ENCODE peak calls at places on chromosomes 1 and 21, in seven cellular contexts. A, I, L, Q, G, B and D are unnamed samples.

GRCh38 chr1:50343323-50343722 is 79.9 kb downstream of the DMRTA2 start:
- DNase-seq in G (no peak), B (no peak), A (no peak), I (no peak), Q (no peak), L (no peak), D (no peak)

GRCh38 chr21:43881918-43882317 is 16.9 kb downstream of the AGPAT3 start:
- DNase-seq in Q (no peak), G (no peak), B (no peak), A (no peak), I (no peak), L (no peak), D (no peak)

GRCh38 chr1:242530761-242531160 is 6.3 kb upstream of the PLD5 start:
- DNase-seq in Q (peak; percentile 15), A (no peak), B (no peak), G (no peak), L (no peak), I (no peak), D (no peak)

GRCh38 chr1:58249729-58250586 is 296.6 kb downstream of the OMA1 start:
- DNase-seq in I (no peak), G (peak; percentile 30), B (no peak), L (no peak), Q (peak; percentile 58), A (no peak), D (no peak)

GRCh38 chr21:35216966-35217365 is 167.9 kb upstream of the RUNX1 start:
- DNase-seq in Q (no peak), B (no peak), A (no peak), G (no peak), L (no peak), I (no peak), D (no peak)

GRCh38 chr21:41954654-41955499 is 1.1 kb upstream of the C2CD2 start:
- DNase-seq in B (no peak), A (no peak), G (no peak), I (no peak), Q (no peak), L (no peak), D (no peak)

GRCh38 chr1:54804471-54805132 is 3.5 kb upstream of the TTC22 start:
- DNase-seq in I (no peak), A (no peak), Q (peak; percentile 72), L (no peak), G (no peak), B (no peak), D (peak; percentile 26)

GRCh38 chr1:68175621-68176398 is 56.5 kb downstream of the WLS start:
- DNase-seq in Q (no peak), I (no peak), A (no peak), B (peak; percentile 70), L (no peak), G (no peak), D (no peak)

GRCh38 chr1:27342778-27343638 is 1.2 kb downstream of the SYTL1 start:
- DNase-seq in G (no peak), B (peak; percentile 81), I (peak; percentile 76), A (peak; percentile 91), Q (no peak), L (no peak), D (no peak)

GRCh38 chr1:93845554-93846150 is 33.4 kb downstream of the DNTTIP2 start:
- DNase-seq in B (no peak), I (peak; percentile 24), L (no peak), Q (peak; percentile 95), A (no peak), G (no peak), D (no peak)

GRCh38 chr21:36126621-36127110 is 8.2 kb upstream of the CBR3 start:
- DNase-seq in L (no peak), B (peak; percentile 20), I (no peak), A (no peak), G (no peak), Q (no peak), D (no peak)

GRCh38 chr1:226912587-226913176 is 27.4 kb upstream of the COQ8A start:
- DNase-seq in I (peak; percentile 18), B (peak; percentile 82), G (peak; percentile 60), L (peak; percentile 19), A (no peak), Q (peak; percentile 15), D (no peak)

GRCh38 chr1:117753652-117754051 is 147.8 kb downstream of the TENT5C start:
- DNase-seq in I (no peak), G (no peak), L (no peak), B (no peak), Q (peak; percentile 80), A (no peak), D (no peak)

GRCh38 chr1:73033637-73034036 is 751.3 kb upstream of the NEGR1 start:
- DNase-seq in L (no peak), G (no peak), B (no peak), Q (no peak), A (no peak), I (no peak), D (no peak)

GRCh38 chr1:203480084-203480483 is 4.5 kb downstream of the PRELP start:
- DNase-seq in B (no peak), G (no peak), Q (peak; percentile 86), I (no peak), L (no peak), A (no peak), D (no peak)

GRCh38 chr1:118151312-118151937 is 33.6 kb downstream of the SPAG17 start:
- DNase-seq in I (peak; percentile 48), G (no peak), B (peak; percentile 59), Q (peak; percentile 70), L (peak; percentile 8), A (no peak), D (no peak)

GRCh38 chr1:207911983-207912760 is 1.2 kb upstream of the CD34 start:
- DNase-seq in G (no peak), A (no peak), B (no peak), L (no peak), Q (peak; percentile 47), I (no peak), D (no peak)

GRCh38 chr1:226659136-226659535 is 79.9 kb downstream of the ITPKB start:
- DNase-seq in G (no peak), I (no peak), Q (no peak), L (no peak), B (no peak), A (no peak), D (no peak)

GRCh38 chr1:110872745-110873435 is at the start of gene CD53:
- DNase-seq in L (peak; percentile 78), I (peak; percentile 91), G (no peak), B (no peak), Q (no peak), A (peak; percentile 72), D (no peak)

GRCh38 chr1:62238507-62238906 is 43.9 kb downstream of the L1TD1 start:
- DNase-seq in A (no peak), I (no peak), Q (no peak), L (no peak), B (no peak), G (no peak), D (no peak)

GRCh38 chr21:45130324-45130774 is 56.0 kb downstream of the ADARB1 start:
- DNase-seq in G (no peak), L (no peak), B (no peak), A (no peak), I (no peak), Q (peak; percentile 85), D (no peak)

GRCh38 chr1:204726478-204726877 is 40.9 kb upstream of the LRRN2 start:
- DNase-seq in G (no peak), I (no peak), L (no peak), A (no peak), Q (peak; percentile 52), B (no peak), D (no peak)

GRCh38 chr1:220791287-220791686 is 4.6 kb downstream of the MTARC1 start:
- DNase-seq in I (no peak), L (no peak), A (no peak), B (no peak), G (no peak), Q (no peak), D (peak; percentile 52)

GRCh38 chr1:53334312-53334711 is 6.4 kb upstream of the LRP8 start:
- DNase-seq in L (no peak), G (no peak), I (no peak), Q (no peak), B (no peak), A (no peak), D (no peak)

GRCh38 chr1:147072371-147073061 is 99.8 kb downstream of the PRKAB2 start:
- DNase-seq in I (no peak), Q (peak; percentile 56), G (no peak), L (no peak), A (no peak), B (no peak), D (no peak)

GRCh38 chr1:226310637-226311195 is 1.8 kb upstream of the LIN9 start:
- DNase-seq in G (no peak), Q (no peak), A (no peak), L (no peak), I (no peak), B (peak; percentile 36), D (no peak)

GRCh38 chr1:213687802-213688201 is 300.0 kb upstream of the PROX1 start:
- DNase-seq in I (no peak), G (no peak), Q (no peak), L (no peak), A (no peak), B (no peak), D (no peak)

DNA sequence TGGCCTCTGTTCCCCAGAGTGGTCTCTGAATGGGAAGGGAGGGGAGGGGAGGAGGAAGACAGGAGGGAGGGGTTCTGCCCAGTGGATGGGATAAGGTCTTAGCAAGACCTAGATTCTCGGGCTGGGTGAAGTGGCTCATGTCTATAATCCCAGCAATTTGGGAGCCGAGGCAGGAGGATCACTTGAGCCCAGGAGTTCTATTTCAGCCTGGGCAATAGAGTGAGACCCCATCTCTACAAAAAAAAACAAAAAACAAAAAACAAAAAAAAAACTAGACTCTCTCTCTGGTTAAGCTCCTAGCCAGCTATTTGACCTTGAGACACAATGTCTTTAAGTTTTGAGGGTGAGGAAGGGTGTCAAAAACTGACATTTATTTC is 11.4 kb downstream of the UQCRHL start:
- DNase-seq in L (no peak), G (no peak), I (no peak), A (no peak), Q (no peak), B (no peak), D (no peak)
- H3K27ac ChIP-seq in L (no peak overlapping the region), G (no peak overlapping the region), I (no peak overlapping the region), A (peak overlapping the region; percentile 54), Q (peak overlapping the region; percentile 91), B (no peak overlapping the region), D (peak overlapping the region; percentile 69)

GRCh38 chr1:44418022-44418673 is 13.1 kb downstream of the RNF220 start:
- DNase-seq in G (no peak), Q (no peak), L (no peak), I (no peak), B (no peak), A (no peak), D (no peak)
- H3K4me3 ChIP-seq in G (peak overlapping the region; percentile 34), Q (no peak overlapping the region), L (no peak overlapping the region), I (no peak overlapping the region), B (peak overlapping the region; percentile 29), A (no peak overlapping the region), D (peak overlapping the region; percentile 40)

DNA sequence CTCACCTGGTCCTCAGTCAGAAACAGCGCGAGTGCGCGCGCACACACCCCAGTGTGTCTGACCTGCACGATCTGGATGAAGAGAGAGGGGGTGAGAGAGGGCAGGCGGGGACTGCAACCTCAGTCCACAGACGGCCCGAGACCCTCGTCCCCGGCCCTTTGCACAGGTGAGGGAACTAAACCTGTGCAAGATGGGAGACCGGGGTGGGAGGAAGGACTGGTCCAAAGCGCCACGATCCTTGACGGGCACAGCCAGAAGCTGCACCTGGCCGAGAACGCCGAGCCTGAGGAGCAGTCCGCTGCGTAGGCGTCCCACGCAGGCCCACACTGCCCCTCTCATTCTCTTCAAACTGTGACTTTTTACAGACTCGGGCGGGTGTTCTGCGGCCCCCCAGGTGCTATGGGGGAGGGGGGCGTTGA is 519 bp upstream of the IQCC start:
- DNase-seq in Q (peak; percentile 53), I (no peak), B (no peak), G (no peak), L (no peak), A (no peak), D (no peak)
- H3K27ac ChIP-seq in Q (peak overlapping the region; percentile 18), I (no peak overlapping the region), B (no peak overlapping the region), G (peak overlapping the region; percentile 39), L (no peak overlapping the region), A (peak overlapping the region; percentile 76), D (no peak overlapping the region)

GRCh38 chr1:78351551-78352216 is 139.1 kb upstream of the PTGFR start:
- DNase-seq in G (no peak), A (no peak), I (no peak), Q (no peak), L (no peak), B (no peak), D (no peak)
- H3K4me3 ChIP-seq in G (no peak overlapping the region), A (no peak overlapping the region), I (no peak overlapping the region), Q (no peak overlapping the region), L (no peak overlapping the region), B (no peak overlapping the region), D (no peak overlapping the region)